ENCODE peak calls at places on chromosomes 1 and 21, in seven cellular contexts. A is mesendoderm, Y is HCT116, C is brain microvascular endothelial cell, P is right cardiac atrium, K is neural progenitor cell, O is AG04450. V is an unnamed sample.

GRCh38 chr21:33047231-33047630 is 21.5 kb downstream of the OLIG2 start:
- DNase-seq in A (no peak), Y (no peak), C (no peak), P (no peak), K (no peak), O (peak; percentile 2), V (peak; percentile 51)

GRCh38 chr1:24551910-24552571 is 3.8 kb upstream of the NCMAP start:
- DNase-seq in A (peak; percentile 55), Y (no peak), C (peak; percentile 12), P (no peak), K (peak; percentile 30), O (peak; percentile 10), V (no peak)

GRCh38 chr1:38746966-38747600 is 112.5 kb downstream of the RRAGC start:
- DNase-seq in A (peak; percentile 59), Y (no peak), C (no peak), P (no peak), K (peak; percentile 39), O (no peak), V (no peak)

GRCh38 chr1:232766904-232767303 is 38.3 kb upstream of the MAP10 start:
- DNase-seq in A (no peak), Y (no peak), C (no peak), P (no peak), K (no peak), O (no peak), V (no peak)

GRCh38 chr1:106406114-106406513 is 650.4 kb upstream of the PRMT6 start:
- DNase-seq in A (no peak), Y (no peak), C (no peak), P (no peak), K (no peak), O (no peak), V (no peak)

GRCh38 chr1:224092601-224093000 is 21.3 kb upstream of the FBXO28 start:
- DNase-seq in A (no peak), Y (no peak), C (no peak), P (no peak), K (no peak), O (no peak), V (no peak)

GRCh38 chr1:7988576-7988975 is 27.1 kb downstream of the PARK7 start:
- DNase-seq in A (peak; percentile 83), Y (no peak), C (no peak), P (no peak), K (no peak), O (no peak), V (peak; percentile 68)

GRCh38 chr21:38920631-38921398 is 115.1 kb downstream of the ETS2 start:
- DNase-seq in A (no peak), Y (no peak), C (no peak), P (no peak), K (no peak), O (peak; percentile 34), V (no peak)

GRCh38 chr1:172429324-172430127 is 9.0 kb downstream of the C1orf105 start:
- DNase-seq in A (peak; percentile 79), Y (peak; percentile 63), C (peak; percentile 61), P (no peak), K (peak; percentile 57), O (no peak), V (peak; percentile 63)

GRCh38 chr1:155128469-155128754 is 736 bp downstream of the EFNA1 start:
- DNase-seq in A (no peak), Y (no peak), C (no peak), P (no peak), K (no peak), O (no peak), V (no peak)

GRCh38 chr1:186710696-186711095 is 30.5 kb upstream of the PTGS2 start:
- DNase-seq in A (no peak), Y (no peak), C (no peak), P (no peak), K (no peak), O (no peak), V (no peak)

GRCh38 chr1:110781525-110781924 is 91.4 kb upstream of the CD53 start:
- DNase-seq in A (no peak), Y (no peak), C (no peak), P (no peak), K (no peak), O (no peak), V (no peak)

GRCh38 chr1:180600301-180600700 is 31.5 kb upstream of the XPR1 start:
- DNase-seq in A (no peak), Y (no peak), C (no peak), P (no peak), K (no peak), O (no peak), V (no peak)

GRCh38 chr1:154869351-154870116 is 547 bp downstream of the KCNN3 start:
- DNase-seq in A (no peak), Y (no peak), C (peak; percentile 42), P (peak; percentile 85), K (peak; percentile 41), O (no peak), V (no peak)

GRCh38 chr1:39946216-39946615 is 8.7 kb upstream of the MFSD2A start:
- DNase-seq in A (no peak), Y (no peak), C (no peak), P (no peak), K (no peak), O (no peak), V (no peak)

GRCh38 chr1:216528816-216529215 is 105.6 kb upstream of the USH2A start:
- DNase-seq in A (no peak), Y (no peak), C (no peak), P (no peak), K (no peak), O (no peak), V (no peak)

GRCh38 chr1:53468374-53468773 is 9.2 kb downstream of the DMRTB1 start:
- DNase-seq in A (no peak), Y (no peak), C (no peak), P (no peak), K (no peak), O (no peak), V (no peak)

GRCh38 chr1:67674260-67675011 is 10.6 kb upstream of the GADD45A start:
- DNase-seq in A (no peak), Y (no peak), C (peak; percentile 37), P (peak; percentile 52), K (peak; percentile 43), O (no peak), V (no peak)

GRCh38 chr1:30111431-30111830 is 612.0 kb downstream of the MATN1 start:
- DNase-seq in A (peak; percentile 68), Y (peak; percentile 10), C (peak; percentile 35), P (peak; percentile 71), K (peak; percentile 85), O (no peak), V (peak; percentile 38)

GRCh38 chr1:27630859-27631491 is 4.0 kb downstream of the FGR start:
- DNase-seq in A (no peak), Y (no peak), C (no peak), P (peak; percentile 76), K (no peak), O (no peak), V (no peak)
- H3K27ac ChIP-seq in A (no peak overlapping the region), Y (no peak overlapping the region), C (no peak overlapping the region), P (peak overlapping the region; percentile 91), K (no peak overlapping the region), O (no peak overlapping the region), V (no peak overlapping the region)

GRCh38 chr1:109383850-109384249 is 13.9 kb downstream of the SORT1 start:
- DNase-seq in A (no peak), Y (no peak), C (no peak), P (no peak), K (no peak), O (no peak), V (no peak)

GRCh38 chr1:109385417-109385816 is 12.3 kb downstream of the SORT1 start:
- DNase-seq in A (no peak), Y (no peak), C (no peak), P (peak; percentile 60), K (no peak), O (no peak), V (no peak)

GRCh38 chr1:109386054-109386717 is 11.5 kb downstream of the SORT1 start:
- DNase-seq in A (no peak), Y (no peak), C (no peak), P (no peak), K (no peak), O (no peak), V (no peak)

GRCh38 chr1:109381573-109381972 is 16.1 kb downstream of the SORT1 start:
- DNase-seq in A (peak; percentile 28), Y (no peak), C (no peak), P (no peak), K (no peak), O (no peak), V (no peak)

DNA sequence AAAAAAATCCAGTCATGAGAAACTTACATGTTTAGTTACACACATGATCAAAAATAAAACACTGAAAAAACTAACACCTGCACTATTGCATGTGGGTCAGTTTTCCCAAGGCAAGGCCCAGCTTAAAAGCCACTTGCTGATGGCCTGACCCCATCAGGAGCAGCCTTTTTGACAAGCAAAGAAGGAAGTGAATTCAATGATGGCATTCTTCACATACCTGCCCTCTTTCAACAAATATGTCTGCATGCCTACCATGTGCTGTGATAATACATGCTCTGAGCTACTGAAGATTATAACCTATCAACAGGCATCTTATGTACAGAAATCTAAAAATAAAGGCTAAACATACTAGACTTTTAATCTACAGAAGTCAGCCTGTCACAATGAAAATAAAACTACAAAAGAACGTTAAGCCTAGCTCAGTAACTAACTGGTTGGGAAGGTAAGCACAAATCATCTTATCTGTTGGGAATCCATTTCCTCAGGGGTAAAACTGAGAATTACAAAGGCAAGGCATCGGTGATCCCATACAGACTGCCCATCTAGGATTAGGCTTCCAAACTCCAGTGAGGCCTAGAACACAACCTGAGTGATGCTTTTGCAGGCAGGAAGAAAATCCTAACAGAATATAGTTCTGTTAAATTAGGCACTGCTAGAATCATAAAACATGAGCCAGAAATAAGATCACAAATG is 14.5 kb downstream of the SORT1 start:
- DNase-seq in A (peak; percentile 91), Y (no peak), C (no peak), P (no peak), K (peak; percentile 46), O (no peak), V (no peak)
- H3K27ac ChIP-seq in A (peak overlapping the region; percentile 58), Y (no peak overlapping the region), C (peak overlapping the region; percentile 47), P (peak overlapping the region; percentile 87), K (peak overlapping the region; percentile 73), O (no peak overlapping the region), V (no peak overlapping the region)

GRCh38 chr1:246642719-246643118 is 76.5 kb downstream of the CNST start:
- DNase-seq in A (no peak), Y (no peak), C (no peak), P (no peak), K (no peak), O (no peak), V (no peak)

GRCh38 chr1:246641394-246641793 is 75.1 kb downstream of the CNST start:
- DNase-seq in A (no peak), Y (no peak), C (no peak), P (no peak), K (no peak), O (no peak), V (no peak)

GRCh38 chr1:246651012-246651411 is 73.2 kb upstream of the SCCPDH start:
- DNase-seq in A (no peak), Y (no peak), C (no peak), P (no peak), K (no peak), O (no peak), V (no peak)

GRCh38 chr1:246647513-246647912 is 76.7 kb upstream of the SCCPDH start:
- DNase-seq in A (peak; percentile 14), Y (no peak), C (peak; percentile 34), P (no peak), K (no peak), O (peak; percentile 13), V (no peak)

GRCh38 chr1:246647113-246647512 is 77.1 kb upstream of the SCCPDH start:
- DNase-seq in A (peak; percentile 92), Y (no peak), C (peak; percentile 78), P (peak; percentile 87), K (peak; percentile 77), O (peak; percentile 33), V (no peak)
- H3K27ac ChIP-seq in A (no peak overlapping the region), Y (no peak overlapping the region), C (peak overlapping the region; percentile 46), P (peak overlapping the region; percentile 70), K (no peak overlapping the region), O (peak overlapping the region; percentile 40), V (no peak overlapping the region)

GRCh38 chr1:205517288-205517687 is 12.8 kb downstream of the CDK18 start:
- DNase-seq in A (no peak), Y (no peak), C (no peak), P (no peak), K (no peak), O (no peak), V (no peak)
- H3K27ac ChIP-seq in A (no peak overlapping the region), Y (no peak overlapping the region), C (no peak overlapping the region), P (peak overlapping the region; percentile 5), K (no peak overlapping the region), O (no peak overlapping the region), V (peak overlapping the region; percentile 37)

V was measured in RWPE1.